ENCODE peak calls at places on chromosome 12, in ten cellular contexts. I is lower lobe of right lung; G is activated T-helper 1 cell treated with Interleukin-2 at 50 U/mL for 16 hours; C is RPMI8226; J is CD4-positive, alpha-beta T cell; K is activated naive CD4-positive, alpha-beta T cell treated with anti-CD3 and anti-CD28 coated beads, Interleukin-2, amount 50 U/mL, for 72 hours; E is Right ventricle myocardium superior; R is stimulated activated CD8-positive, alpha-beta memory T cell treated with anti-CD3 and anti-CD28 coated beads, Interleukin-2, amount 100 ng/mL, for 1 hour; B is choroid plexus epithelial cell; W is NCI-H460. H is an unnamed sample.

GRCh38 chr12:85872497-85873091 is 1.5 kb upstream of the NTS start:
- DNase-seq in W (peak), J (no peak), C (peak), E (no peak), B (peak), R (no peak), K (no peak), G (no peak), I (no peak), H (no peak)

GRCh38 chr12:47867496-47867941 is 37.3 kb downstream of the VDR start:
- DNase-seq in E (no peak), J (no peak), G (no peak), C (no peak), I (no peak), W (no peak), B (peak), K (no peak), R (no peak), H (peak)

GRCh38 chr12:132316497-132317232 is 12.7 kb downstream of the GALNT9 start:
- DNase-seq in R (no peak), B (no peak), K (no peak), W (no peak), E (peak), I (peak), C (no peak), J (no peak), G (no peak), H (no peak)

GRCh38 chr12:91361864-91362263 is 179.2 kb upstream of the DCN start:
- DNase-seq in G (no peak), R (no peak), W (peak), K (no peak), E (no peak), C (peak), J (no peak), I (no peak), B (peak), H (no peak)

GRCh38 chr12:113926792-113927191 is 39.3 kb downstream of the RBM19 start:
- DNase-seq in K (no peak), E (no peak), B (peak), G (no peak), R (no peak), C (no peak), I (no peak), J (no peak), W (no peak), H (no peak)

GRCh38 chr12:40253936-40254335 is 29.1 kb downstream of the LRRK2 start:
- DNase-seq in G (no peak), R (no peak), K (no peak), I (no peak), C (no peak), E (no peak), W (no peak), B (peak), J (no peak), H (no peak)

GRCh38 chr12:112466011-112466422 is 47.3 kb downstream of the PTPN11 start:
- DNase-seq in R (no peak), W (no peak), B (no peak), E (no peak), K (no peak), I (no peak), J (no peak), G (no peak), C (no peak), H (no peak)

GRCh38 chr12:15209782-15210181 is 11.4 kb downstream of the RERG start:
- DNase-seq in G (no peak), K (no peak), E (no peak), W (no peak), C (no peak), J (no peak), R (no peak), I (no peak), B (peak), H (no peak)

GRCh38 chr12:68784015-68784414 is 24.0 kb upstream of the MDM2 start:
- DNase-seq in J (no peak), G (no peak), E (no peak), W (no peak), I (peak), C (no peak), B (peak), K (no peak), R (no peak), H (no peak)

GRCh38 chr12:105462841-105463240 is 132.3 kb downstream of the C12orf75 start:
- DNase-seq in G (no peak), E (no peak), B (peak), K (no peak), J (no peak), R (no peak), C (no peak), I (no peak), W (no peak), H (no peak)

GRCh38 chr12:94429191-94429590 is 30.5 kb downstream of the CEP83 start:
- DNase-seq in R (no peak), W (no peak), J (no peak), C (no peak), B (no peak), K (no peak), I (no peak), G (no peak), E (no peak), H (no peak)

H was measured in spleen.